ENCODE peak calls at places on chromosomes 5 and 9, in seven cellular contexts. H is PC-3, M is glutamatergic neuron, S is H9, W is T-cell, D is NCI-H1105 treated with DMSO at 0.1 percent for 48 hours, T is progenitor cell of endocrine pancreas. R is an unnamed sample.

GRCh38 chr5:134090482-134090881 is 24.0 kb upstream of the TCF7 start:
- DNase-seq in H (no peak), M (no peak), S (no peak), W (peak), D (no peak), T (no peak), R (no peak)

GRCh38 chr5:132426525-132427138 is 57.1 kb downstream of the SLC22A5 start:
- DNase-seq in H (peak), M (peak), S (peak), W (peak), D (no peak), T (no peak), R (peak)

GRCh38 chr5:73459366-73459765 is 10.8 kb upstream of the FOXD1 start:
- DNase-seq in H (no peak), M (no peak), S (no peak), W (no peak), D (no peak), T (no peak), R (no peak)

GRCh38 chr9:109906766-109907382 is 126.9 kb downstream of the PALM2AKAP2 start:
- DNase-seq in H (peak), M (no peak), S (no peak), W (no peak), D (no peak), T (no peak), R (no peak)

GRCh38 chr5:1995491-1995890 is 112.8 kb upstream of the IRX4 start:
- DNase-seq in H (no peak), M (no peak), S (no peak), W (no peak), D (no peak), T (no peak), R (no peak)

GRCh38 chr5:157554180-157555030 is 21.2 kb downstream of the ADAM19 start:
- DNase-seq in H (no peak), M (no peak), S (no peak), W (no peak), D (no peak), T (no peak), R (no peak)

GRCh38 chr5:138032572-138033274 is at the start of gene FAM13B:
- DNase-seq in H (peak), M (peak), S (peak), W (peak), D (peak), T (peak), R (peak)

GRCh38 chr5:54909126-54909525 is 76.3 kb downstream of the ESM1 start:
- DNase-seq in H (no peak), M (no peak), S (no peak), W (no peak), D (no peak), T (no peak), R (no peak)

GRCh38 chr5:170769898-170770416 is 13.6 kb upstream of the GABRP start:
- DNase-seq in H (no peak), M (no peak), S (no peak), W (no peak), D (no peak), T (no peak), R (no peak)

GRCh38 chr9:108980893-108981292 is 32.4 kb downstream of the CTNNAL1 start:
- DNase-seq in H (no peak), M (no peak), S (no peak), W (no peak), D (peak), T (no peak), R (no peak)

GRCh38 chr5:111948078-111948477 is 191.1 kb upstream of the NREP start:
- DNase-seq in H (no peak), M (no peak), S (no peak), W (no peak), D (no peak), T (no peak), R (no peak)

GRCh38 chr5:43854697-43855292 is 251.8 kb downstream of the NNT start:
- DNase-seq in H (no peak), M (no peak), S (no peak), W (no peak), D (no peak), T (no peak), R (no peak)

GRCh38 chr9:109989296-109989695 is 209.3 kb downstream of the PALM2AKAP2 start:
- DNase-seq in H (no peak), M (no peak), S (no peak), W (no peak), D (no peak), T (no peak), R (no peak)

GRCh38 chr5:141149812-141150211 is at the start of gene PCDHB6:
- DNase-seq in H (no peak), M (no peak), S (no peak), W (no peak), D (no peak), T (no peak), R (peak)

GRCh38 chr9:31185831-31186230 is 1198.6 kb upstream of the ACO1 start:
- DNase-seq in H (peak), M (no peak), S (no peak), W (no peak), D (no peak), T (no peak), R (no peak)

GRCh38 chr5:76601470-76601869 is 21.7 kb downstream of the F2RL2 start:
- DNase-seq in H (peak), M (no peak), S (peak), W (peak), D (peak), T (no peak), R (peak)

GRCh38 chr5:138223532-138223931 is 10.4 kb upstream of the CDC23 start:
- DNase-seq in H (no peak), M (no peak), S (no peak), W (no peak), D (no peak), T (no peak), R (no peak)

GRCh38 chr9:123749580-123750202 is 180.2 kb downstream of the DENND1A start:
- DNase-seq in H (no peak), M (no peak), S (no peak), W (no peak), D (no peak), T (no peak), R (no peak)

GRCh38 chr9:84478996-84479395 is 138.4 kb upstream of the SLC28A3 start:
- DNase-seq in H (no peak), M (no peak), S (no peak), W (no peak), D (no peak), T (no peak), R (no peak)

GRCh38 chr9:123637940-123638634 is 282.1 kb downstream of the CRB2 start:
- DNase-seq in H (no peak), M (no peak), S (no peak), W (peak), D (peak), T (no peak), R (no peak)

GRCh38 chr5:43215073-43215631 is 23.1 kb downstream of the NIM1K start:
- DNase-seq in H (no peak), M (peak), S (no peak), W (no peak), D (no peak), T (no peak), R (no peak)

GRCh38 chr9:90969021-90969675 is 167.5 kb downstream of the SYK start:
- DNase-seq in H (no peak), M (no peak), S (no peak), W (no peak), D (peak), T (no peak), R (no peak)

R was measured in BE2C.